ENCODE peak calls at places on chromosomes 5 and 9, in nine cellular contexts. F is brain microvascular endothelial cell; M is CD8-positive, alpha-beta memory T cell; B is Right ventricle myocardium superior; A is stimulated activated CD4-positive, alpha-beta T cell treated with anti-CD3 and anti-CD28 coated beads, Interleukin-1b, Interleukin-23, amount 100 ng/mL, for 48 hours; Z is epithelial cell of esophagus; U is cardiac fibroblast; X is stromal cell of bone marrow; Y is stimulated activated naive CD4-positive, alpha-beta T cell. W is an unnamed sample.

GRCh38 chr5:38660194-38660668 is 103.8 kb upstream of the LIFR start:
- DNase-seq in B (peak), M (no peak), F (no peak), Y (no peak), A (no peak), Z (peak), X (no peak), U (no peak), W (no peak)

GRCh38 chr9:117744856-117745389 is 40.7 kb downstream of the TLR4 start:
- DNase-seq in B (peak), F (no peak), A (no peak), Y (no peak), U (peak), M (no peak), X (no peak), Z (no peak), W (no peak)

GRCh38 chr9:36874921-36875320 is 159.1 kb downstream of the PAX5 start:
- DNase-seq in U (peak), X (peak), A (no peak), B (no peak), F (peak), Z (peak), M (no peak), Y (no peak), W (no peak)

GRCh38 chr5:52759381-52759780 is 28.3 kb upstream of the ITGA1 start:
- DNase-seq in Z (no peak), Y (no peak), M (no peak), F (peak), B (no peak), X (no peak), A (no peak), U (peak), W (no peak)

GRCh38 chr5:53161876-53162275 is 52.3 kb upstream of the MOCS2 start:
- DNase-seq in A (no peak), B (no peak), Z (peak), X (peak), U (peak), M (no peak), F (peak), Y (no peak), W (no peak)

GRCh38 chr5:72366324-72366976 is 46.3 kb downstream of the PTCD2 start:
- DNase-seq in B (peak), F (peak), M (no peak), X (peak), Y (no peak), U (peak), Z (peak), A (no peak), W (no peak)

GRCh38 chr9:70101265-70101664 is 57.6 kb downstream of the MAMDC2 start:
- DNase-seq in A (no peak), B (no peak), Z (peak), X (no peak), M (no peak), U (peak), Y (no peak), F (peak), W (no peak)

GRCh38 chr9:133527444-133527920 is 2.7 kb upstream of the MYMK start:
- DNase-seq in U (no peak), Z (no peak), B (peak), Y (no peak), M (no peak), X (no peak), F (no peak), A (no peak), W (no peak)

GRCh38 chr9:109251080-109251775 is 69.6 kb downstream of the EPB41L4B start:
- DNase-seq in A (no peak), Z (peak), X (no peak), Y (no peak), M (no peak), B (no peak), U (peak), F (peak), W (no peak)

GRCh38 chr5:72226950-72227349 is 93.1 kb downstream of the MRPS27 start:
- DNase-seq in A (no peak), F (no peak), B (no peak), X (no peak), U (no peak), M (no peak), Z (no peak), Y (no peak), W (no peak)

GRCh38 chr9:86098793-86099694 is at the start of gene GOLM1:
- DNase-seq in X (peak), Y (no peak), M (peak), F (peak), U (peak), A (peak), B (peak), Z (peak), W (no peak)

GRCh38 chr9:107952773-107953172 is 463.2 kb upstream of the KLF4 start:
- DNase-seq in Y (no peak), F (no peak), A (no peak), X (no peak), B (no peak), U (no peak), Z (peak), M (no peak), W (no peak)

GRCh38 chr5:15203376-15203775 is 296.6 kb upstream of the FBXL7 start:
- DNase-seq in Z (peak), M (no peak), U (peak), B (no peak), F (peak), X (peak), A (no peak), Y (no peak), W (no peak)

GRCh38 chr5:72314571-72315172 is 5.4 kb downstream of the MRPS27 start:
- DNase-seq in U (peak), B (no peak), Y (no peak), Z (peak), X (no peak), F (peak), M (no peak), A (no peak), W (peak)

GRCh38 chr5:54278031-54278830 is 32.1 kb downstream of the ARL15 start:
- DNase-seq in U (no peak), X (no peak), A (no peak), M (no peak), F (no peak), Z (no peak), Y (no peak), B (no peak), W (peak)

GRCh38 chr9:100082786-100083185 is 16.0 kb downstream of the ERP44 start:
- DNase-seq in A (no peak), F (no peak), U (peak), X (peak), Y (no peak), M (no peak), Z (no peak), B (no peak), W (no peak)

GRCh38 chr9:65405253-65405652 is 120.2 kb upstream of the FOXD4L5 start:
- DNase-seq in U (no peak), Z (no peak), M (no peak), B (no peak), F (no peak), A (no peak), Y (no peak), X (no peak), W (no peak)

GRCh38 chr5:32136342-32136741 is 37.8 kb downstream of the GOLPH3 start:
- DNase-seq in U (no peak), Z (no peak), X (no peak), A (no peak), Y (no peak), B (no peak), F (no peak), M (no peak), W (no peak)

GRCh38 chr5:93592866-93593265 is 9.8 kb downstream of the NR2F1 start:
- DNase-seq in M (no peak), A (no peak), Y (no peak), U (no peak), Z (no peak), F (no peak), B (no peak), X (no peak), W (no peak)

GRCh38 chr5:147547730-147548129 is 37.9 kb upstream of the DPYSL3 start:
- DNase-seq in Z (no peak), B (no peak), U (no peak), X (no peak), A (no peak), M (no peak), F (peak), Y (no peak), W (no peak)

GRCh38 chr5:102753889-102754498 is 1.1 kb upstream of the PAM start:
- DNase-seq in A (no peak), M (no peak), X (no peak), Y (no peak), B (no peak), U (no peak), Z (no peak), F (no peak), W (no peak)

GRCh38 chr5:79962580-79963222 is 28.4 kb downstream of the MTX3 start:
- DNase-seq in Z (peak), M (no peak), Y (no peak), A (peak), B (no peak), X (no peak), U (peak), F (peak), W (no peak)

GRCh38 chr5:178492278-178492677 is 97.9 kb downstream of the COL23A1 start:
- DNase-seq in A (no peak), Y (no peak), F (no peak), Z (no peak), X (no peak), U (no peak), B (no peak), M (no peak), W (no peak)

GRCh38 chr9:70324963-70325362 is 66.2 kb downstream of the SMC5 start:
- DNase-seq in M (no peak), U (peak), X (peak), F (no peak), A (no peak), Z (peak), B (no peak), Y (no peak), W (no peak)

GRCh38 chr9:27151693-27152397 is 42.8 kb downstream of the TEK start:
- DNase-seq in A (no peak), Y (no peak), X (no peak), U (peak), Z (peak), M (no peak), B (no peak), F (peak), W (peak)

GRCh38 chr5:72692273-72692672 is 124.2 kb upstream of the TNPO1 start:
- DNase-seq in B (no peak), F (no peak), U (peak), Y (no peak), X (peak), Z (no peak), A (no peak), M (no peak), W (no peak)

GRCh38 chr9:80383347-80383746 is 811.6 kb downstream of the TLE4 start:
- DNase-seq in A (no peak), M (no peak), B (no peak), Z (no peak), U (no peak), X (no peak), Y (no peak), F (no peak), W (no peak)

GRCh38 chr9:115132648-115133047 is 14.7 kb upstream of the TNC start:
- DNase-seq in Y (no peak), X (peak), A (no peak), B (peak), Z (no peak), U (peak), F (peak), M (no peak), W (no peak)

GRCh38 chr5:177301503-177302165 is 1.9 kb downstream of the RAB24 start:
- DNase-seq in X (no peak), U (no peak), F (no peak), Z (peak), Y (no peak), A (no peak), M (no peak), B (no peak), W (no peak)

GRCh38 chr5:322281-322941 is 897 bp downstream of the AHRR start:
- DNase-seq in B (peak), Y (no peak), Z (no peak), A (no peak), M (no peak), X (no peak), U (peak), F (no peak), W (no peak)

GRCh38 chr9:36154213-36154952 is 14.8 kb upstream of the CCIN start:
- DNase-seq in Y (no peak), X (peak), M (no peak), Z (peak), A (no peak), U (peak), B (no peak), F (peak), W (peak)